ENCODE peak calls at places on chromosome 9, in nine cellular contexts. O, S, U, D, K, B, M, F and I are unnamed samples.

GRCh38 chr9:121765021-121765950 is 113.9 kb downstream of the DAB2IP start:
- DNase-seq in O (peak; percentile 81), S (peak; percentile 40), U (peak; percentile 13), D (no peak), K (peak; percentile 63), B (no peak), M (peak; percentile 86), F (peak; percentile 60), I (no peak)

GRCh38 chr9:4328723-4329122 is 28.9 kb upstream of the GLIS3 start:
- DNase-seq in O (no peak), S (no peak), U (no peak), D (no peak), K (peak; percentile 59), B (no peak), M (no peak), F (peak; percentile 89), I (no peak)

GRCh38 chr9:134321957-134322741 is 4.1 kb upstream of the RXRA start:
- DNase-seq in O (peak; percentile 65), S (no peak), U (peak; percentile 45), D (no peak), K (no peak), B (peak; percentile 68), M (peak; percentile 26), F (no peak), I (peak; percentile 44)

GRCh38 chr9:99905833-99906402 is 536 bp upstream of the STX17 start:
- DNase-seq in O (no peak), S (peak; percentile 43), U (no peak), D (peak; percentile 4), K (peak; percentile 6), B (no peak), M (no peak), F (peak; percentile 6), I (no peak)

GRCh38 chr9:131707677-131708612 is 31.9 kb downstream of the RAPGEF1 start:
- DNase-seq in O (peak; percentile 72), S (peak; percentile 76), U (no peak), D (no peak), K (peak; percentile 81), B (no peak), M (peak; percentile 90), F (peak; percentile 83), I (no peak)

GRCh38 chr9:116506685-116507084 is 180.4 kb upstream of the TRIM32 start:
- DNase-seq in O (no peak), S (no peak), U (no peak), D (no peak), K (peak; percentile 32), B (no peak), M (no peak), F (peak; percentile 56), I (no peak)

GRCh38 chr9:110844121-110844520 is 175.5 kb downstream of the MUSK start:
- DNase-seq in O (no peak), S (no peak), U (no peak), D (no peak), K (peak; percentile 51), B (no peak), M (no peak), F (peak; percentile 9), I (no peak)

GRCh38 chr9:116039312-116039711 is 114.3 kb upstream of the PAPPA start:
- DNase-seq in O (no peak), S (no peak), U (no peak), D (no peak), K (no peak), B (no peak), M (no peak), F (no peak), I (no peak)

GRCh38 chr9:129697111-129697955 is 31.9 kb downstream of the PRRX2 start:
- DNase-seq in O (peak; percentile 79), S (peak; percentile 41), U (no peak), D (no peak), K (peak; percentile 78), B (no peak), M (peak; percentile 73), F (peak; percentile 73), I (peak; percentile 94)

GRCh38 chr9:129695870-129696269 is 30.4 kb downstream of the PRRX2 start:
- DNase-seq in O (no peak), S (no peak), U (no peak), D (no peak), K (no peak), B (no peak), M (no peak), F (no peak), I (no peak)

GRCh38 chr9:129697956-129698757 is 32.7 kb downstream of the PRRX2 start:
- DNase-seq in O (peak; percentile 77), S (peak; percentile 46), U (no peak), D (no peak), K (no peak), B (no peak), M (peak; percentile 77), F (peak; percentile 29), I (peak; percentile 79)

GRCh38 chr9:129694265-129694664 is 28.8 kb downstream of the PRRX2 start:
- DNase-seq in O (no peak), S (no peak), U (no peak), D (no peak), K (no peak), B (no peak), M (no peak), F (no peak), I (no peak)

GRCh38 chr9:129696803-129697110 is 31.3 kb downstream of the PRRX2 start:
- DNase-seq in O (no peak), S (no peak), U (no peak), D (no peak), K (no peak), B (no peak), M (no peak), F (no peak), I (peak; percentile 83)
- H3K4me3 ChIP-seq in O (peak overlapping the region; percentile 40), S (no peak overlapping the region), U (no peak overlapping the region), D (no peak overlapping the region), K (peak overlapping the region; percentile 42), B (no peak overlapping the region), M (peak overlapping the region; percentile 53), F (peak overlapping the region; percentile 49), I (peak overlapping the region; percentile 53)

GRCh38 chr9:69940668-69941067 is 103.0 kb upstream of the MAMDC2 start:
- DNase-seq in O (no peak), S (no peak), U (no peak), D (no peak), K (no peak), B (no peak), M (no peak), F (no peak), I (no peak)

GRCh38 chr9:69933445-69933844 is 110.2 kb upstream of the MAMDC2 start:
- DNase-seq in O (no peak), S (no peak), U (no peak), D (no peak), K (no peak), B (no peak), M (no peak), F (peak; percentile 9), I (no peak)

GRCh38 chr9:69936427-69936826 is 107.2 kb upstream of the MAMDC2 start:
- DNase-seq in O (no peak), S (no peak), U (no peak), D (no peak), K (peak; percentile 93), B (no peak), M (no peak), F (peak; percentile 71), I (no peak)

GRCh38 chr9:69937830-69938535 is 105.7 kb upstream of the MAMDC2 start:
- DNase-seq in O (no peak), S (no peak), U (no peak), D (no peak), K (no peak), B (no peak), M (no peak), F (no peak), I (no peak)

DNA sequence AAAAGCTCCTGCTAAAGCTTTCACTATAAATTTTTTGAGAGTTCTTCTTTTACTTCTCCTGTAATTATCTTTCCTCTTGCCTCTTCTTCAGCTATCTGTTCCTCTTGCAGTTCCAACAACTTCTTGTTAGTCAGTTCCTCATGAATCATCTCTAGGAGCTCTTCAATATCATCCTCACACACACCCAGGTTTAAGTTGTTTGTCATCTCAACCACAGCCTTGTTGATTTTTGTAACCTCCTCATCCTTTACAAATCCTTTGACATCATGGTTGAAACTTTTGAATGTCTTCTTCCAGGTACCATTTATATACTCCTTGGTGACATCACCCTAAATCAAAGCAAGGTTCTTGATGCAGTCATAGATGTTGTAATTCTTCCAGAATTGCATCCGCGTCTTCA is 106.3 kb upstream of the MAMDC2 start:
- DNase-seq in O (no peak), S (no peak), U (no peak), D (no peak), K (peak; percentile 47), B (no peak), M (no peak), F (peak; percentile 13), I (no peak)
- H3K36me3 ChIP-seq in O (no peaks in the 10 kb centered on the region), S (no peaks in the 10 kb centered on the region), U (no peaks in the 10 kb centered on the region), D (no peaks in the 10 kb centered on the region), K (no peaks in the 10 kb centered on the region), B (no peaks in the 10 kb centered on the region), M (no peaks in the 10 kb centered on the region), F (no peaks in the 10 kb centered on the region), I (no peaks in the 10 kb centered on the region)

DNA sequence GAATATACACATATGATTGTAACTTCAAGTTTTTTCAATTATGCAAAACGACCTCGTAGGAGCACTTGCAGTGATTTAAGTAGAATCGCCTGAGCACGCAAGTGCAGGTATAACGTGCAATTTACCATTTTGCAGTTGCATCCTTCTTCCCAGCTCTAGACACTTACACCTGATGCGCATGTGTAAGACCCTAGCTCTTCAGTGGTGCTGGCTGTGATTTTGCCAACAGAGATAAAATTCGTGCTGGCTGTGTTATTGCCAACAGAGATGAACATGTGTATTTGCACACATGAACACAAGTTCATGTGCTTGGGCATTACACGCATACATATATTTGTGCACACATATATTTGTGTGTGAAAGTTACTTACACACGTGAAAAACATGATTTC is 1.7 kb upstream of the LHX2 start:
- DNase-seq in O (no peak), S (no peak), U (no peak), D (no peak), K (no peak), B (no peak), M (no peak), F (no peak), I (peak; percentile 30)
- H3K27me3 ChIP-seq in O (peaks cover 99% of the 10 kb centered on the region), S (peaks cover 100% of the 10 kb centered on the region), U (peaks cover 53% of the 10 kb centered on the region), D (peaks cover 59% of the 10 kb centered on the region), K (peaks cover 96% of the 10 kb centered on the region), B (peaks cover 100% of the 10 kb centered on the region), M (peaks cover 97% of the 10 kb centered on the region), F (peaks cover 89% of the 10 kb centered on the region), I (peaks cover 95% of the 10 kb centered on the region)

GRCh38 chr9:124659099-124659659 is 111.9 kb downstream of the NR6A1 start:
- DNase-seq in O (peak; percentile 83), S (peak; percentile 85), U (peak; percentile 54), D (peak; percentile 2), K (peak; percentile 97), B (peak; percentile 83), M (peak; percentile 90), F (peak; percentile 97), I (peak; percentile 28)

GRCh38 chr9:124662561-124662960 is 108.5 kb downstream of the NR6A1 start:
- DNase-seq in O (no peak), S (no peak), U (no peak), D (no peak), K (no peak), B (no peak), M (no peak), F (no peak), I (no peak)

GRCh38 chr9:124660341-124660801 is 110.7 kb downstream of the NR6A1 start:
- DNase-seq in O (no peak), S (no peak), U (no peak), D (no peak), K (peak; percentile 61), B (no peak), M (no peak), F (peak; percentile 81), I (peak; percentile 11)

GRCh38 chr9:124663046-124663961 is 107.8 kb downstream of the NR6A1 start:
- DNase-seq in O (no peak), S (no peak), U (no peak), D (no peak), K (no peak), B (no peak), M (no peak), F (peak; percentile 54), I (no peak)

GRCh38 chr9:124661184-124661755 is 109.8 kb downstream of the NR6A1 start:
- DNase-seq in O (no peak), S (no peak), U (no peak), D (no peak), K (peak; percentile 19), B (no peak), M (no peak), F (peak; percentile 40), I (no peak)
- H3K4me3 ChIP-seq in O (no peak overlapping the region), S (no peak overlapping the region), U (no peak overlapping the region), D (no peak overlapping the region), K (no peak overlapping the region), B (no peak overlapping the region), M (no peak overlapping the region), F (no peak overlapping the region), I (no peak overlapping the region)